ENCODE peak calls at places on chromosome 21, in five cellular contexts. One of them, this sample, is unnamed.

GRCh38 chr21:45615145-45615711 is 28.3 kb upstream of the PCBP3 start:
- DNase-seq in K562: peak
- DNase-seq in GM23338: no peak
- DNase-seq in A549: peak
- DNase-seq in GM12878: peak
- DNase-seq in this sample: peak

GRCh38 chr21:31892686-31893085 is 19.9 kb downstream of the HUNK start:
- DNase-seq in K562: no peak
- DNase-seq in GM23338: peak
- DNase-seq in A549: no peak
- DNase-seq in GM12878: no peak
- DNase-seq in this sample: no peak

GRCh38 chr21:29376556-29376955 is 77.8 kb downstream of the BACH1 start:
- DNase-seq in K562: peak
- DNase-seq in GM23338: peak
- DNase-seq in A549: peak
- DNase-seq in GM12878: no peak
- DNase-seq in this sample: peak

GRCh38 chr21:28229811-28230210 is 762.9 kb downstream of the LTN1 start:
- DNase-seq in K562: no peak
- DNase-seq in GM23338: no peak
- DNase-seq in A549: peak
- DNase-seq in GM12878: no peak
- DNase-seq in this sample: no peak

GRCh38 chr21:15774590-15774989 is 44.8 kb downstream of the USP25 start:
- DNase-seq in K562: no peak
- DNase-seq in GM23338: no peak
- DNase-seq in A549: no peak
- DNase-seq in GM12878: no peak
- DNase-seq in this sample: no peak

GRCh38 chr21:32457360-32457840 is 44.9 kb downstream of the EVA1C start:
- DNase-seq in K562: peak
- DNase-seq in GM23338: peak
- DNase-seq in A549: peak
- DNase-seq in GM12878: no peak
- DNase-seq in this sample: peak

GRCh38 chr21:31576428-31576827 is 83.1 kb upstream of the SOD1 start:
- DNase-seq in K562: no peak
- DNase-seq in GM23338: no peak
- DNase-seq in A549: no peak
- DNase-seq in GM12878: no peak
- DNase-seq in this sample: no peak

GRCh38 chr21:31872452-31873274 is at the start of gene HUNK:
- DNase-seq in K562: no peak
- DNase-seq in GM23338: peak
- DNase-seq in A549: peak
- DNase-seq in GM12878: no peak
- DNase-seq in this sample: peak

GRCh38 chr21:17270234-17270633 is 242.6 kb upstream of the CXADR start:
- DNase-seq in K562: peak
- DNase-seq in GM23338: peak
- DNase-seq in A549: peak
- DNase-seq in GM12878: no peak
- DNase-seq in this sample: peak

GRCh38 chr21:45818904-45819285 is 162.7 kb upstream of the COL6A1 start:
- DNase-seq in K562: no peak
- DNase-seq in GM23338: no peak
- DNase-seq in A549: peak
- DNase-seq in GM12878: peak
- DNase-seq in this sample: peak

GRCh38 chr21:42873096-42873495 is 6.2 kb downstream of the WDR4 start:
- DNase-seq in K562: no peak
- DNase-seq in GM23338: no peak
- DNase-seq in A549: no peak
- DNase-seq in GM12878: no peak
- DNase-seq in this sample: no peak

GRCh38 chr21:33654412-33654811 is 12.1 kb downstream of the ITSN1 start:
- DNase-seq in K562: no peak
- DNase-seq in GM23338: no peak
- DNase-seq in A549: no peak
- DNase-seq in GM12878: no peak
- DNase-seq in this sample: no peak

GRCh38 chr21:45950740-45951515 is 30.6 kb upstream of the COL6A1 start:
- DNase-seq in K562: no peak
- DNase-seq in GM23338: no peak
- DNase-seq in A549: no peak
- DNase-seq in GM12878: no peak
- DNase-seq in this sample: no peak

GRCh38 chr21:45918011-45918410 is 63.6 kb upstream of the COL6A1 start:
- DNase-seq in K562: no peak
- DNase-seq in GM23338: no peak
- DNase-seq in A549: no peak
- DNase-seq in GM12878: no peak
- DNase-seq in this sample: no peak

GRCh38 chr21:33230518-33231324 is 983 bp downstream of the IFNAR2 start:
- DNase-seq in K562: peak
- DNase-seq in GM23338: peak
- DNase-seq in A549: peak
- DNase-seq in GM12878: no peak
- DNase-seq in this sample: peak

GRCh38 chr21:22174746-22175145 is 1176.5 kb downstream of the NCAM2 start:
- DNase-seq in K562: no peak
- DNase-seq in GM23338: no peak
- DNase-seq in A549: no peak
- DNase-seq in GM12878: no peak
- DNase-seq in this sample: no peak

GRCh38 chr21:33229776-33230517 is at the start of gene IFNAR2:
- DNase-seq in K562: peak
- DNase-seq in GM23338: peak
- DNase-seq in A549: peak
- DNase-seq in GM12878: no peak
- DNase-seq in this sample: peak

GRCh38 chr21:45357436-45358260 is 47.3 kb upstream of the COL18A1 start:
- DNase-seq in K562: no peak
- DNase-seq in GM23338: peak
- DNase-seq in A549: no peak
- DNase-seq in GM12878: no peak
- DNase-seq in this sample: no peak

GRCh38 chr21:32599146-32599925 is 12.8 kb downstream of the CFAP298 start:
- DNase-seq in K562: no peak
- DNase-seq in GM23338: no peak
- DNase-seq in A549: no peak
- DNase-seq in GM12878: no peak
- DNase-seq in this sample: peak

GRCh38 chr21:46040707-46041106 is 57.2 kb upstream of the COL6A2 start:
- DNase-seq in K562: peak
- DNase-seq in GM23338: no peak
- DNase-seq in A549: no peak
- DNase-seq in GM12878: no peak
- DNase-seq in this sample: no peak

GRCh38 chr21:45326169-45326833 is 38.6 kb upstream of the POFUT2 start:
- DNase-seq in K562: no peak
- DNase-seq in GM23338: no peak
- DNase-seq in A549: no peak
- DNase-seq in GM12878: no peak
- DNase-seq in this sample: no peak

GRCh38 chr21:31888936-31889371 is 16.1 kb downstream of the HUNK start:
- DNase-seq in K562: no peak
- DNase-seq in GM23338: peak
- DNase-seq in A549: peak
- DNase-seq in GM12878: no peak
- DNase-seq in this sample: no peak

GRCh38 chr21:32869459-32869858 is 97.9 kb upstream of the PAXBP1 start:
- DNase-seq in K562: no peak
- DNase-seq in GM23338: no peak
- DNase-seq in A549: no peak
- DNase-seq in GM12878: no peak
- DNase-seq in this sample: no peak

GRCh38 chr21:46452719-46453118 is 6.0 kb upstream of the DIP2A start:
- DNase-seq in K562: no peak
- DNase-seq in GM23338: no peak
- DNase-seq in A549: no peak
- DNase-seq in GM12878: no peak
- DNase-seq in this sample: no peak

GRCh38 chr21:44052830-44053226 is 40.7 kb downstream of the TRAPPC10 start:
- DNase-seq in K562: no peak
- DNase-seq in GM23338: no peak
- DNase-seq in A549: no peak
- DNase-seq in GM12878: no peak
- DNase-seq in this sample: no peak

GRCh38 chr21:44052071-44052829 is 40.1 kb downstream of the TRAPPC10 start:
- DNase-seq in K562: no peak
- DNase-seq in GM23338: no peak
- DNase-seq in A549: no peak
- DNase-seq in GM12878: no peak
- DNase-seq in this sample: no peak

GRCh38 chr21:44050276-44050675 is 38.2 kb downstream of the TRAPPC10 start:
- DNase-seq in K562: no peak
- DNase-seq in GM23338: no peak
- DNase-seq in A549: no peak
- DNase-seq in GM12878: no peak
- DNase-seq in this sample: no peak

GRCh38 chr21:44049606-44050005 is 37.5 kb downstream of the TRAPPC10 start:
- DNase-seq in K562: no peak
- DNase-seq in GM23338: no peak
- DNase-seq in A549: no peak
- DNase-seq in GM12878: no peak
- DNase-seq in this sample: no peak

GRCh38 chr21:44051462-44051941 is 39.4 kb downstream of the TRAPPC10 start:
- DNase-seq in K562: no peak
- DNase-seq in GM23338: no peak
- DNase-seq in A549: no peak
- DNase-seq in GM12878: no peak
- DNase-seq in this sample: no peak
- TF ChIP-seq JUNB in K562: no peak
- TF ChIP-seq JUNB in GM23338: no peak
- TF ChIP-seq JUNB in A549: no peak
- TF ChIP-seq JUNB in GM12878: no peak
- TF ChIP-seq JUNB in this sample: no peak

DNA sequence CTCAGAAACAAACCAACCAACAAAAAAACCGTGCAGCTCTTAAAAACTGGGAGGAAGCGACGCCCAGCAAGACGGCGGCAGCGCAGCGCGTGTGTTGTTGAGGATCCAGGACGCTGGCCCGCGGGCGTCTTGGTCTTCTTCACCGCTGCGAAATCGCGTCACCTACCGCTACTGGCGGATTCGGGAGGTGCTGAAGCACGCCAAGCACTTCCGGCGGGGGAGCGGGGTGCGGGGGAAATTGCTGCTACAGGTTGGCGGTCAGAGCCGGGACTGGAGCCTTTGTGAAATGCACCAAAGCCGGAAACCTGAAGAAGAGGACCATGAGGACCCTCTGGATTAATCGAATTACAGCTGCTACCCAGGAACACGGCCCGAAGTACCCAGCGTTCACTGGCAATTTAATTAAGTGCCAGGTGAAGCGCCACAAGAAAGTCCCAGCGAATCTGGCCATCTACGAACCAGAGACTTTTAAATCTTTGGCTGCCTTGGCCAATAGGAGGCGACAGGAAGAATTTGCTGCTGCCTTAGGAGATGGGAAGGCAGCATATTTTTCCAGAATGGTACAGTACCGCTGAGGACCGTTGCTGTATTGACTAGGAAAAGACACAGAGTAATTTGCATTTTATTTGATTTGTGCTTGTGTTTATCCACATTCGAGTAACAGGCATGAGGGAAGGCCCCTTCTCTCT is 11.9 kb upstream of the RIPPLY3 start:
- DNase-seq in K562: no peak
- DNase-seq in GM23338: peak
- DNase-seq in A549: no peak
- DNase-seq in GM12878: no peak
- DNase-seq in this sample: no peak
- TF ChIP-seq JUNB in K562: no peak
- TF ChIP-seq JUNB in GM23338: no peak
- TF ChIP-seq JUNB in A549: no peak
- TF ChIP-seq JUNB in GM12878: no peak
- TF ChIP-seq JUNB in this sample: no peak

DNA sequence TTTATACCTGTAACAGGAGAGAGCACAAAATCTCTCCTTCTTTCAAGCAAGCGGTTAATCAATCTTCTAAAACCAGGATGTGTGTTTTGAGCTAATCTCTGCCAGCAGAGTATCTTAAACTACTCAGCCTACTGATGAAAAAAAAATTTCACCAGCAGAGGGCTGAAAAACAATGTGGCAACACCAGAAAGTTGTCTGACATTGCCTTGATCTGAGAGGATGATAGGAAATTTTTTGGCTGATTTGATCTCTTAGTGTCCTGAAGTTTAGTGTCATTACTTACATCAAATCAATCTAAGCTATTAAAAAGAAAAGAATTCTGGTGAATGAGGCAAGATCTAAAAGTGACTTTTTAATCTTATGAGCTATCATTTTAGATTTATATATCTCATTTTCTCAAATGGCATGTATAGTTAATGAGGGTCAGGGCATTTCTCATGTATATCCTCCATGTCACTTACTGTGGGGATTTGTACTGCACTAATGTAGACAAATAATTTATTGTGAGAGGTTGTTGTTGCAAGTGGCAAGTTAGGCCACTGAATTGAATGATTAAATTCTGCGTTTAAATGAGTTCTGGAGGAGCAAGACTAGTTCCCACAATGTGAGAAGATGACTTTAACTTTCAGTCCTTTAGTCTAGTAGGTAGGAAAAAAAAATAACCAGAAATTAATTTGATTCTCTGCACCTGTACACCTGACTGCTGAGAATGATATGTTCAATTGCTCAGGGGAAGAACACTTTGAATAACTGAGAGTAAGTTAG is 10.8 kb downstream of the ADAMTS1 start:
- DNase-seq in K562: no peak
- DNase-seq in GM23338: peak
- DNase-seq in A549: no peak
- DNase-seq in GM12878: no peak
- DNase-seq in this sample: no peak
- TF ChIP-seq JUNB in K562: no peak
- TF ChIP-seq JUNB in GM23338: no peak
- TF ChIP-seq JUNB in A549: no peak
- TF ChIP-seq JUNB in GM12878: no peak
- TF ChIP-seq JUNB in this sample: no peak

GRCh38 chr21:23579573-23579972 is 2027.7 kb downstream of the MRPL39 start:
- DNase-seq in K562: no peak
- DNase-seq in GM23338: no peak
- DNase-seq in A549: no peak
- DNase-seq in GM12878: no peak
- DNase-seq in this sample: no peak

GRCh38 chr21:23574932-23575331 is 2032.3 kb downstream of the MRPL39 start:
- DNase-seq in K562: peak
- DNase-seq in GM23338: peak
- DNase-seq in A549: no peak
- DNase-seq in GM12878: no peak
- DNase-seq in this sample: no peak

DNA sequence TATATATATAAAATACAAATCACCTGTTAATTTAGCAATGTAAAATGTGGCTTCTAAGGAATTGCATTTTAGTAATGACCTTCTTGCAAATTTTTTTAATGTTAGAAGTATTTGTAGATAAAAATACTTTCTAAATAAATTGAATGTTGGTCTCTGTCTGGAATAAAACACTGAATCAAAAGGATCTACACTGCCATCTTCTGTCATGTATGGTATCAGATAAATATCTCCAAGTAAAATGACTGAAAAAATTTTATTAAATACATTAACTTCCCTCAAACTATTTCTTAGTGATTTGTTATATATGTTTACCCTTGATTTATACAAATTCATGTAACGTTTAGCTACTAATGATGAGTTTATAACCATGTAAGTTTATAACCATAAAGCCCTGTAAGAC is 2029.3 kb downstream of the MRPL39 start:
- DNase-seq in K562: no peak
- DNase-seq in GM23338: no peak
- DNase-seq in A549: no peak
- DNase-seq in GM12878: no peak
- DNase-seq in this sample: no peak
- TF ChIP-seq JUNB in K562: no peak
- TF ChIP-seq JUNB in GM23338: no peak
- TF ChIP-seq JUNB in A549: no peak
- TF ChIP-seq JUNB in GM12878: no peak
- TF ChIP-seq JUNB in this sample: no peak